ENCODE peak calls at places on chromosomes 1 and 21, in six cellular contexts. M is thyroid gland, C is colonic mucosa, Y is sigmoid colon, V is left ventricle myocardium inferior, I is iPS DF 6.9. Z is an unnamed sample. For H3K4me1, the result is how much of the 10 kb centered on the place peaks cover.

GRCh38 chr21:38993561-38993960 is 187.8 kb downstream of the ETS2 start:
- DNase-seq in V (no peak), Y (peak), M (peak), I (no peak), C (peak), Z (no peak)

GRCh38 chr1:38071530-38072266 is 25.1 kb upstream of the POU3F1 start:
- DNase-seq in Y (no peak), C (no peak), I (no peak), M (no peak), V (no peak), Z (no peak)

GRCh38 chr1:116374340-116375164 is 1.5 kb downstream of the ATP1A1 start:
- DNase-seq in I (no peak), Y (no peak), V (no peak), M (peak), C (peak), Z (peak)

GRCh38 chr1:2208309-2209239 is 14.0 kb upstream of the FAAP20 start:
- DNase-seq in C (peak), I (no peak), V (peak), Y (peak), M (peak), Z (peak)

GRCh38 chr21:17576080-17576835 is 36.4 kb downstream of the BTG3 start:
- DNase-seq in Y (no peak), C (no peak), M (peak), V (no peak), I (no peak), Z (no peak)

GRCh38 chr1:3987669-3988235 is 87.7 kb upstream of the C1orf174 start:
- DNase-seq in I (no peak), V (no peak), Y (no peak), C (no peak), M (no peak), Z (peak)

GRCh38 chr1:196660912-196661311 is 9.1 kb downstream of the CFH start:
- DNase-seq in Y (no peak), I (no peak), M (no peak), C (no peak), V (no peak), Z (no peak)

GRCh38 chr1:171794085-171794484 is 12.6 kb downstream of the METTL13 start:
- DNase-seq in C (no peak), I (no peak), M (no peak), Y (no peak), V (no peak), Z (no peak)

GRCh38 chr1:221271696-221272095 is 392.5 kb downstream of the HLX start:
- DNase-seq in M (no peak), V (no peak), I (no peak), C (no peak), Y (no peak), Z (no peak)

GRCh38 chr1:61095127-61095812 is 12.9 kb downstream of the NFIA start:
- DNase-seq in M (no peak), C (no peak), I (no peak), Y (no peak), V (no peak), Z (no peak)

GRCh38 chr1:84892657-84893618 is at the start of gene LPAR3:
- DNase-seq in Y (no peak), V (peak), M (peak), C (peak), I (no peak), Z (no peak)

GRCh38 chr1:217943361-217943760 is 312.2 kb downstream of the SPATA17 start:
- DNase-seq in M (no peak), C (no peak), V (no peak), I (no peak), Y (no peak), Z (no peak)

GRCh38 chr1:53460211-53460634 is 1.0 kb downstream of the DMRTB1 start:
- DNase-seq in V (no peak), M (no peak), Y (no peak), I (no peak), C (no peak), Z (peak)

GRCh38 chr21:38741092-38741975 is 64.4 kb upstream of the ETS2 start:
- DNase-seq in M (no peak), Y (no peak), C (no peak), V (no peak), I (no peak), Z (no peak)

GRCh38 chr1:115705085-115706008 is 63.2 kb downstream of the CASQ2 start:
- DNase-seq in M (no peak), C (no peak), I (no peak), Y (no peak), V (no peak), Z (no peak)

GRCh38 chr1:43858324-43858723 is 75.3 kb upstream of the ARTN start:
- DNase-seq in I (no peak), Y (peak), V (no peak), M (peak), C (no peak), Z (no peak)

GRCh38 chr1:23249785-23250184 is 32.5 kb upstream of the HTR1D start:
- DNase-seq in C (no peak), M (no peak), I (no peak), Y (no peak), V (no peak), Z (no peak)

GRCh38 chr1:112783059-112783458 is 67.9 kb upstream of the PPM1J start:
- DNase-seq in I (no peak), C (no peak), Y (no peak), M (no peak), V (no peak), Z (no peak)

GRCh38 chr1:16396591-16396990 is 29.5 kb downstream of the SZRD1 start:
- DNase-seq in Y (peak), I (no peak), M (no peak), C (no peak), V (no peak), Z (no peak)

GRCh38 chr1:230427477-230427876 is 1.3 kb upstream of the PGBD5 start:
- DNase-seq in V (no peak), M (no peak), C (no peak), Y (no peak), I (no peak), Z (no peak)
- H3K4me3 ChIP-seq in V (no peak), M (no peak), C (no peak), Y (no peak), I (no peak), Z (no peak)

DNA sequence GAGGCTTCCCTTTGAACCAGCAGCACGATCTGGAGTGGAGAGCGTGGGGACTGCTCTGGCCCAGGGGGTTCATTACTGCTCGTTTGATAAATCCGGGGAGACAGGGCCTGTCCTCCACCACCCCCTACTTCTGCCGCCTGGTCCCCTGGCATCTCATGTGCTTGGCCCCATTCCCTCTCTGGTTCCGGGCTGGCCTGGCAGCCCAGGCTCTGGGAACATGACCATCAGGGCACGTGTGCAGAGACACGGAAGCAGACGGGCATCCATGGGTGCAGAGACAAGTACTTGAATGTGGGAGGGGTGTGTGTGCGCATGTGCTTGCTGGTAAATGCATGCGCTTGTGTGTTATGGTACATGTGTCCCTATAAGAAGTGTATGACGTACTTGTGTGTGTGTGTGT is 75.5 kb downstream of the KIRREL1 start:
- DNase-seq in V (no peak), I (no peak), M (peak), Y (peak), C (no peak), Z (no peak)
- H3K4me1 ChIP-seq in V (half or more), I (under half), M (under half), Y (half or more), C (under half), Z (under half)

DNA sequence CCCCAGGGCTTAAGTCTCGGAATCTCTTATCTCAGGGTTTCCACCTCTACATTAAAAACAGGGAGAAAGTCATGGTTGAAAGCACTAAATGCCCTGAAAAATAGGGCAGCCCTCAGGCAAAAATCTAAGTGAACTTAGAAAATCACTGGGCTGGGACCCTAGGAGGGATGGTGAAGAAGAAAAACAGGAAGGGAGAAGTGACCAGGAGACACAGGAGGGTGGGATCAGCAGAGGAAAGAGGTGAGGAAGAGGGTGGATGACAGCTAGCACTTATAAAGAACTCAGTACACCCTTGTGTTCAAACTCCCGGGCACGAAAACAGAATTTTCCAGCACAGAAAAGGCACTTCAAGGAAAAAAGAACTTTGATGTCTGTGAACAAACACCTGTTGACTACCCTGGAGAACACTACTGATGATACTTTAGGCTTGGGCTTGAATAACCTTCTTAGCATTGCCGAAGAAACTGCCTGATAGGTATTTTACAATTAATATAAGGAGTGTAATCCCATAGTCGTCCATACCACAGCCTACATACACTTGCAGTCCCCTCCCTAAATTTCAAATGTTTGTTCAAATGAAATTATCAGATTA is 2.0 kb downstream of the CHML start:
- DNase-seq in I (no peak), C (no peak), Y (no peak), V (no peak), M (peak), Z (no peak)
- H3K4me3 ChIP-seq in I (no peak), C (no peak), Y (no peak), V (no peak), M (no peak), Z (no peak)

GRCh38 chr1:150164769-150165168 is 15.1 kb downstream of the PLEKHO1 start:
- DNase-seq in V (no peak), Y (peak), C (no peak), I (no peak), M (no peak), Z (no peak)
- H3K4me1 ChIP-seq in V (under half), Y (half or more), C (under half), I (under half), M (under half), Z (half or more)

GRCh38 chr1:6030144-6030543 is 15.5 kb upstream of the KCNAB2 start:
- DNase-seq in C (no peak), Y (no peak), M (no peak), V (no peak), I (no peak), Z (no peak)

GRCh38 chr1:6029351-6029750 is 16.3 kb upstream of the KCNAB2 start:
- DNase-seq in V (no peak), I (no peak), Y (no peak), M (no peak), C (no peak), Z (no peak)

GRCh38 chr1:6026095-6026809 is 19.4 kb upstream of the KCNAB2 start:
- DNase-seq in M (peak), Y (peak), I (peak), C (peak), V (peak), Z (peak)

GRCh38 chr1:6027591-6027990 is 18.1 kb upstream of the KCNAB2 start:
- DNase-seq in M (no peak), V (no peak), C (no peak), I (no peak), Y (no peak), Z (no peak)

GRCh38 chr1:6028042-6028895 is 17.4 kb upstream of the KCNAB2 start:
- DNase-seq in M (no peak), C (peak), I (no peak), V (no peak), Y (no peak), Z (peak)
- H3K4me3 ChIP-seq in M (no peak), C (peak), I (no peak), V (peak), Y (peak), Z (peak)

GRCh38 chr1:155974208-155975165 is 3.9 kb downstream of the ARHGEF2 start:
- DNase-seq in I (no peak), M (peak), Y (no peak), C (no peak), V (no peak), Z (no peak)

GRCh38 chr1:155969377-155969791 is 9.0 kb downstream of the ARHGEF2 start:
- DNase-seq in Y (no peak), I (no peak), M (no peak), V (no peak), C (no peak), Z (no peak)

GRCh38 chr1:155973723-155974122 is 4.6 kb downstream of the ARHGEF2 start:
- DNase-seq in M (no peak), C (no peak), I (no peak), Y (no peak), V (no peak), Z (no peak)

GRCh38 chr1:155970531-155971167 is 7.7 kb downstream of the ARHGEF2 start:
- DNase-seq in Y (peak), V (peak), M (no peak), I (no peak), C (peak), Z (peak)

DNA sequence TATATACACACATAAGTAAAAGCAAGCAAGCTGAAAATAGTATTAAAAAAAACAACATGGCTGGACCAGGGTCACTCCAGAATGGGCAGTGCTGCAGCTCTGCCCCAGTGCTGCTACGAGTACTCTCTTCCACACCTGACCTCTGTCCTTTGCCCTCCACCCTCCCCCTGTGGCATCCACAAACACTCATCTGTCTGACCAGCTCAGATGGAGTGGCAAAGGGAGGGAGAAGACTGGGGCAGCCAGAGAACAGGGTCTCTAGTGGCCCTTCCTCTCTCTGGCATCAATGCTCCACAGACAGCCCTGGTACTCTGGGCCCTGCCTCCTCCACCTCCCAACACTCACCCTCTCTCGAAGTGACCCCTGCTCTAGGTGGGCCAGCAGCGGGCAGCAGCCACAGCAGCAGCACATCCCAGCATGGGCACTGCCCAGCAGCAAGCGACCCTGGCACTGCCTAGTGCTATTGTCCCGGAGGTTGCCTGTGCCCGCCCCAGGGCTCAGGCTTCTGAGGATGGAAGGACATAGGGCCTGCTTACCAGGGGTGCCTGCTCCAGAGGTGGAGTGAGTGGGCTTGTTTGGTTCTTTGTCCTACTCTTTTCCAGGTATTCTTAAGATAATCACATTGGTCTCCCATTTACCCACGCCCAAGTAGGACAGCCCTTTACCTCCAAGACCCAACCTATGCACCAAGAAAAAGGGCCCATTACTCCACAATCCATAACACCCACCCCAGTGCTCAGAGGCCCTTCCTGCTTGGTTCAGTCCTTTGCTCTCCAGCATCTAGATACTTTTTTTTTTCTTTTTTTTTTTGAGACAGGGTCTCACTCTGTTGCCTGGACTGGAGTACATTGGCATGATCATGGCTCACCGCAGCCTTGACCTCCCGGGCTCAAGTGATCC is 6.2 kb downstream of the ARHGEF2 start:
- DNase-seq in I (no peak), Y (no peak), M (peak), V (no peak), C (no peak), Z (peak)
- H3K4me1 ChIP-seq in I (under half), Y (half or more), M (half or more), V (half or more), C (under half), Z (half or more)

DNA sequence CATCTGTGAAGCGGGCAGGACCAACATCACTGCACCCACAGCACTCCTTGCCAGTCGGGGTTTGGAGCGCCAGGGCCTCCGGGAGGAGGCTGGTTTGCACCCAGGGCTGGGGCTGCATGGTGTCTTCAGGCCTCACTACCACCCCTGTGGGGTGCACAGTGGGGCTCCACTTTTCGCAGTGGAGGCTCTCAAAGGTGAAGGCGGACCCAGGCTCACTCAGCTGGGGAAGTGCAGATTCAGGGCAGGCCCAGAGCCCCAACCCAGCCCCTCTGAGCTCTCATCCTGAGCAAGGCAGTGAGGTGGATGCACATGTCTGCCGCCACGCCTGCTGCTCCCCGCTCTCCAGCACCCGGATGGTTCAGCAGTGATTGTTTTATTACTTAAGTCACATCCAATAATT is 125.8 kb downstream of the PTPRU start:
- DNase-seq in Y (no peak), V (no peak), I (no peak), C (no peak), M (no peak), Z (no peak)
- H3K4me3 ChIP-seq in Y (no peak), V (no peak), I (no peak), C (no peak), M (no peak), Z (no peak)

GRCh38 chr1:185636848-185637247 is 97.3 kb upstream of the HMCN1 start:
- DNase-seq in I (no peak), Y (no peak), C (no peak), V (no peak), M (no peak), Z (no peak)
- H3K4me1 ChIP-seq in I (under half), Y (under half), C (under half), V (under half), M (under half), Z (under half)